ENCODE peak calls at places on chromosomes 6 and 20, in seven cellular contexts. Q, D, X, T, G, F and Z are unnamed samples.
A peak's percentile ranks its signal among the peaks of the same experiment; 100 is the strongest.

GRCh38 chr6:105292689-105293339 is 110.1 kb downstream of the PREP start:
- DNase-seq in G (no peak), F (no peak), D (no peak), X (no peak), T (no peak), Q (no peak), Z (no peak)

GRCh38 chr20:3282271-3283221 is 43.6 kb upstream of the SLC4A11 start:
- DNase-seq in X (no peak), G (no peak), D (no peak), F (no peak), T (no peak), Q (no peak), Z (no peak)

GRCh38 chr6:35600659-35601125 is 88.0 kb upstream of the TULP1 start:
- DNase-seq in F (no peak), D (peak; percentile 30), T (no peak), X (no peak), Q (no peak), G (no peak), Z (no peak)

GRCh38 chr6:25959890-25960531 is 2.6 kb upstream of the TRIM38 start:
- DNase-seq in G (no peak), T (no peak), D (no peak), Q (no peak), X (no peak), F (no peak), Z (no peak)

GRCh38 chr6:21594427-21595264 is 1.1 kb downstream of the SOX4 start:
- DNase-seq in F (peak; percentile 62), Q (peak; percentile 6), D (peak; percentile 32), T (no peak), X (peak; percentile 63), G (peak; percentile 16), Z (no peak)

GRCh38 chr20:9583151-9583550 is 68.8 kb downstream of the LAMP5 start:
- DNase-seq in G (no peak), X (no peak), T (no peak), F (no peak), Q (no peak), D (no peak), Z (no peak)

GRCh38 chr6:149435919-149436586 is 36.0 kb downstream of the SUMO4 start:
- DNase-seq in G (no peak), F (no peak), D (no peak), T (no peak), Q (no peak), X (no peak), Z (no peak)

GRCh38 chr20:18001131-18001921 is 32.5 kb downstream of the MGME1 start:
- DNase-seq in Q (no peak), T (no peak), D (no peak), X (peak; percentile 93), G (no peak), F (no peak), Z (no peak)

GRCh38 chr6:75331134-75331533 is 46.5 kb upstream of the TMEM30A start:
- DNase-seq in G (no peak), D (no peak), T (no peak), X (no peak), F (no peak), Q (no peak), Z (no peak)

GRCh38 chr6:82131441-82131840 is 116.1 kb downstream of the IBTK start:
- DNase-seq in G (no peak), X (no peak), F (no peak), Q (no peak), D (no peak), T (no peak), Z (no peak)

GRCh38 chr6:108437821-108438220 is 122.9 kb upstream of the FOXO3 start:
- DNase-seq in G (no peak), F (no peak), D (no peak), X (peak; percentile 18), Q (no peak), T (no peak), Z (no peak)

GRCh38 chr20:24909086-24909780 is 39.8 kb upstream of the CST7 start:
- DNase-seq in T (no peak), X (no peak), G (no peak), Q (no peak), D (no peak), F (peak; percentile 15), Z (no peak)

GRCh38 chr20:39960522-39961420 is 728.3 kb downstream of the MAFB start:
- DNase-seq in T (peak; percentile 97), X (no peak), F (no peak), Q (no peak), G (peak; percentile 6), D (no peak), Z (no peak)

GRCh38 chr6:41209976-41210375 is 9.0 kb upstream of the TREML2 start:
- DNase-seq in Q (no peak), F (no peak), T (no peak), G (no peak), X (no peak), D (no peak), Z (no peak)

GRCh38 chr6:90759662-90760061 is 172.8 kb upstream of the MAP3K7 start:
- DNase-seq in G (no peak), D (no peak), X (no peak), Q (no peak), T (no peak), F (no peak), Z (no peak)

GRCh38 chr6:149140137-149140909 is 177.2 kb upstream of the TAB2 start:
- DNase-seq in X (no peak), Q (no peak), G (no peak), D (peak; percentile 55), F (peak; percentile 42), T (no peak), Z (peak; percentile 54)

GRCh38 chr6:133432021-133432989 is 191.1 kb downstream of the EYA4 start:
- DNase-seq in T (peak; percentile 68), F (no peak), Q (no peak), G (no peak), D (no peak), X (no peak), Z (no peak)

GRCh38 chr6:36977470-36977941 is 8.5 kb downstream of the MTCH1 start:
- DNase-seq in Q (no peak), X (no peak), D (no peak), F (peak; percentile 70), T (no peak), G (peak; percentile 58), Z (no peak)

GRCh38 chr6:96784650-96785049 is 52.6 kb downstream of the GPR63 start:
- DNase-seq in F (no peak), T (no peak), X (no peak), Q (no peak), D (no peak), G (no peak), Z (no peak)

GRCh38 chr20:46341374-46342044 is 33.2 kb upstream of the CDH22 start:
- DNase-seq in G (no peak), D (no peak), F (no peak), Q (no peak), T (no peak), X (no peak), Z (no peak)

GRCh38 chr6:145294942-145295341 is 440.4 kb downstream of the EPM2A start:
- DNase-seq in G (no peak), X (no peak), Q (no peak), D (no peak), F (no peak), T (no peak), Z (no peak)

GRCh38 chr6:131631625-131632284 is 3.7 kb upstream of the MED23 start:
- DNase-seq in F (no peak), Q (no peak), G (no peak), X (no peak), T (no peak), D (no peak), Z (no peak)

GRCh38 chr6:137956098-137956488 is 89.0 kb downstream of the TNFAIP3 start:
- DNase-seq in Q (no peak), G (no peak), D (no peak), F (no peak), T (no peak), X (no peak), Z (no peak)

GRCh38 chr6:18207438-18207837 is 52.2 kb downstream of the KDM1B start:
- DNase-seq in G (no peak), F (no peak), Q (no peak), X (no peak), D (no peak), T (peak; percentile 18), Z (no peak)